ENCODE peak calls at places on chromosomes 11 and 22, in eight cellular contexts. L is NCI-H1105 treated with DMSO at 0.1 percent for 48 hours; T is posterior cingulate gyrus; B is HL-60; G is astrocyte of the spinal cord; F is nephron progenitor cell; A is activated effector memory CD4-positive, alpha-beta T cell treated with anti-CD3 and anti-CD28 coated beads, Interleukin-2, amount 50 U/mL, for 16 hours; C is neural progenitor cell. Q is an unnamed sample.

GRCh38 chr11:73295259-73295995 is 12.6 kb upstream of the ARHGEF17 start:
- DNase-seq in L (peak), T (peak), B (peak), G (peak), F (peak), A (peak), C (peak), Q (peak)

GRCh38 chr11:77517226-77517625 is 43.3 kb upstream of the PAK1 start:
- DNase-seq in L (no peak), T (no peak), B (no peak), G (peak), F (no peak), A (no peak), C (no peak), Q (peak)

GRCh38 chr22:48242461-48242864 is 1480.0 kb downstream of the TBC1D22A start:
- DNase-seq in L (no peak), T (no peak), B (no peak), G (no peak), F (no peak), A (no peak), C (no peak), Q (no peak)

GRCh38 chr11:67010296-67010905 is 12.5 kb upstream of the SYT12 start:
- DNase-seq in L (no peak), T (no peak), B (no peak), G (no peak), F (no peak), A (no peak), C (no peak), Q (no peak)

GRCh38 chr11:13007702-13008435 is 1.2 kb upstream of the RASSF10 start:
- DNase-seq in L (no peak), T (no peak), B (no peak), G (no peak), F (no peak), A (no peak), C (no peak), Q (no peak)

GRCh38 chr11:73326929-73327811 is 19.1 kb downstream of the ARHGEF17 start:
- DNase-seq in L (no peak), T (no peak), B (peak), G (peak), F (no peak), A (no peak), C (no peak), Q (no peak)

GRCh38 chr11:81644239-81644840 is 1089.3 kb downstream of the FAM181B start:
- DNase-seq in L (peak), T (no peak), B (peak), G (peak), F (peak), A (no peak), C (peak), Q (no peak)

GRCh38 chr11:44305643-44306468 is 4.1 kb downstream of the ALX4 start:
- DNase-seq in L (no peak), T (no peak), B (no peak), G (no peak), F (peak), A (peak), C (peak), Q (no peak)

GRCh38 chr22:20186183-20186870 is 35.5 kb upstream of the CCDC188 start:
- DNase-seq in L (no peak), T (no peak), B (no peak), G (no peak), F (peak), A (no peak), C (peak), Q (no peak)

GRCh38 chr11:17439316-17439782 is 37.3 kb downstream of the ABCC8 start:
- DNase-seq in L (peak), T (no peak), B (no peak), G (no peak), F (peak), A (no peak), C (no peak), Q (no peak)

GRCh38 chr11:6389921-6390717 is at the start of gene SMPD1:
- DNase-seq in L (peak), T (peak), B (peak), G (peak), F (peak), A (peak), C (peak), Q (peak)

GRCh38 chr22:24330636-24331035 is 60.0 kb downstream of the SPECC1L start:
- DNase-seq in L (no peak), T (no peak), B (no peak), G (no peak), F (no peak), A (no peak), C (no peak), Q (no peak)

Q was measured in glutamatergic neuron.